ENCODE peak calls at places on chromosome 1, in nine cellular contexts. P is fibroblast of lung, V is heart right ventricle, B is tibial artery, T is testis, U is stomach, D is PC-3, I is PC-9, H is osteoblast. C is an unnamed sample. For H3K9me3 and H3K36me3, the result is how much of the 10 kb centered on the place peaks cover.

GRCh38 chr1:201212461-201213055 is 21.9 kb downstream of the IGFN1 start:
- DNase-seq in P (no peak), V (no peak), B (no peak), T (no peak), U (no peak), D (no peak), I (no peak), H (no peak), C (no peak)

GRCh38 chr1:172172267-172172880 is 248.1 kb upstream of the C1orf105 start:
- DNase-seq in P (peak), V (no peak), B (no peak), T (no peak), U (no peak), D (no peak), I (no peak), H (no peak), C (no peak)

GRCh38 chr1:69707103-69707502 is 139.4 kb downstream of the LRRC7 start:
- DNase-seq in P (no peak), V (no peak), B (no peak), T (no peak), U (no peak), D (no peak), I (no peak), H (no peak), C (no peak)

GRCh38 chr1:146010126-146010738 is 11.3 kb downstream of the HJV start:
- DNase-seq in P (no peak), V (no peak), B (no peak), T (no peak), U (no peak), D (no peak), I (no peak), H (no peak), C (no peak)

GRCh38 chr1:65792671-65793358 is at the start of gene PDE4B:
- DNase-seq in P (peak), V (no peak), B (peak), T (peak), U (no peak), D (no peak), I (no peak), H (peak), C (peak)

GRCh38 chr1:35605882-35606182 is 32.7 kb downstream of the TFAP2E start:
- DNase-seq in P (peak), V (no peak), B (no peak), T (no peak), U (no peak), D (peak), I (no peak), H (peak), C (no peak)

GRCh38 chr1:216750031-216750627 is 26.9 kb upstream of the ESRRG start:
- DNase-seq in P (peak), V (peak), B (no peak), T (peak), U (peak), D (peak), I (no peak), H (no peak), C (peak)

GRCh38 chr1:5514519-5515183 is 477.6 kb downstream of the NPHP4 start:
- DNase-seq in P (peak), V (peak), B (peak), T (peak), U (peak), D (peak), I (no peak), H (peak), C (peak)

GRCh38 chr1:62003777-62004176 is 190.9 kb upstream of the L1TD1 start:
- DNase-seq in P (no peak), V (no peak), B (no peak), T (no peak), U (no peak), D (no peak), I (no peak), H (no peak), C (no peak)

GRCh38 chr1:179230251-179230650 is 774 bp upstream of the ABL2 start:
- DNase-seq in P (peak), V (no peak), B (no peak), T (no peak), U (no peak), D (peak), I (no peak), H (peak), C (no peak)

GRCh38 chr1:96370752-96371151 is 350.8 kb upstream of the PTBP2 start:
- DNase-seq in P (peak), V (no peak), B (no peak), T (no peak), U (no peak), D (peak), I (peak), H (peak), C (peak)

GRCh38 chr1:7630378-7630777 is 140.7 kb upstream of the VAMP3 start:
- DNase-seq in P (no peak), V (no peak), B (no peak), T (no peak), U (no peak), D (no peak), I (no peak), H (peak), C (no peak)

GRCh38 chr1:198156111-198156744 is 570 bp upstream of the NEK7 start:
- DNase-seq in P (peak), V (peak), B (peak), T (peak), U (peak), D (peak), I (peak), H (no peak), C (peak)

GRCh38 chr1:160207751-160208150 is 2.6 kb downstream of the PEA15 start:
- DNase-seq in P (no peak), V (no peak), B (no peak), T (no peak), U (no peak), D (no peak), I (no peak), H (no peak), C (no peak)

GRCh38 chr1:8211620-8212442 is 106.1 kb upstream of the SLC45A1 start:
- DNase-seq in P (peak), V (no peak), B (peak), T (no peak), U (peak), D (peak), I (peak), H (peak), C (peak)

GRCh38 chr1:77796695-77797405 is 17.4 kb downstream of the MIGA1 start:
- DNase-seq in P (no peak), V (no peak), B (no peak), T (no peak), U (no peak), D (no peak), I (no peak), H (no peak), C (no peak)

GRCh38 chr1:164272156-164272555 is 286.8 kb upstream of the PBX1 start:
- DNase-seq in P (no peak), V (no peak), B (no peak), T (no peak), U (no peak), D (no peak), I (no peak), H (no peak), C (no peak)

GRCh38 chr1:241079018-241079417 is 278.0 kb downstream of the RGS7 start:
- DNase-seq in P (no peak), V (no peak), B (no peak), T (no peak), U (no peak), D (no peak), I (no peak), H (no peak), C (no peak)

GRCh38 chr1:84366786-84367185 is 31.5 kb upstream of the DNASE2B start:
- DNase-seq in P (peak), V (no peak), B (no peak), T (no peak), U (no peak), D (no peak), I (no peak), H (peak), C (no peak)

GRCh38 chr1:161119379-161120061 is 1.6 kb downstream of the NIT1 start:
- DNase-seq in P (peak), V (no peak), B (no peak), T (no peak), U (no peak), D (peak), I (peak), H (peak), C (no peak)

GRCh38 chr1:189851806-189852367 is 625.8 kb downstream of the BRINP3 start:
- DNase-seq in P (peak), V (no peak), B (no peak), T (no peak), U (no peak), D (no peak), I (no peak), H (no peak), C (no peak)

GRCh38 chr1:47755368-47755990 is 241.7 kb downstream of the TRABD2B start:
- DNase-seq in P (no peak), V (no peak), B (no peak), T (peak), U (peak), D (peak), I (no peak), H (no peak), C (no peak)

GRCh38 chr1:199243423-199244061 is 604.7 kb downstream of the PTPRC start:
- DNase-seq in P (peak), V (peak), B (no peak), T (peak), U (peak), D (peak), I (no peak), H (peak), C (peak)

GRCh38 chr1:2944705-2945104 is 76.6 kb upstream of the ACTRT2 start:
- DNase-seq in P (no peak), V (no peak), B (no peak), T (no peak), U (no peak), D (no peak), I (no peak), H (no peak), C (no peak)
- H3K9me3 ChIP-seq in P (under half), V (under half), B (under half), T (under half), U (under half), D (under half), I (under half), H (under half), C (under half)

GRCh38 chr1:202568466-202569196 is 141.6 kb downstream of the SYT2 start:
- DNase-seq in P (peak), V (no peak), B (no peak), T (no peak), U (no peak), D (no peak), I (no peak), H (no peak), C (no peak)
- H3K36me3 ChIP-seq in P (under half), V (under half), B (under half), T (under half), U (half or more), D (under half), I (under half), H (under half), C (under half)

GRCh38 chr1:23799255-23799569 is 1.3 kb downstream of the GALE start:
- DNase-seq in P (no peak), V (no peak), B (no peak), T (no peak), U (no peak), D (no peak), I (no peak), H (no peak), C (no peak)
- H3K4me3 ChIP-seq in P (peak), V (peak), B (peak), T (no peak), U (peak), D (peak), I (peak), H (peak), C (peak)

GRCh38 chr1:3932156-3932555 is 32.1 kb upstream of the C1orf174 start:
- DNase-seq in P (no peak), V (no peak), B (no peak), T (no peak), U (no peak), D (no peak), I (no peak), H (peak), C (no peak)
- H3K9me3 ChIP-seq in P (under half), V (under half), B (under half), T (under half), U (under half), D (under half), I (under half), H (under half), C (under half)

DNA sequence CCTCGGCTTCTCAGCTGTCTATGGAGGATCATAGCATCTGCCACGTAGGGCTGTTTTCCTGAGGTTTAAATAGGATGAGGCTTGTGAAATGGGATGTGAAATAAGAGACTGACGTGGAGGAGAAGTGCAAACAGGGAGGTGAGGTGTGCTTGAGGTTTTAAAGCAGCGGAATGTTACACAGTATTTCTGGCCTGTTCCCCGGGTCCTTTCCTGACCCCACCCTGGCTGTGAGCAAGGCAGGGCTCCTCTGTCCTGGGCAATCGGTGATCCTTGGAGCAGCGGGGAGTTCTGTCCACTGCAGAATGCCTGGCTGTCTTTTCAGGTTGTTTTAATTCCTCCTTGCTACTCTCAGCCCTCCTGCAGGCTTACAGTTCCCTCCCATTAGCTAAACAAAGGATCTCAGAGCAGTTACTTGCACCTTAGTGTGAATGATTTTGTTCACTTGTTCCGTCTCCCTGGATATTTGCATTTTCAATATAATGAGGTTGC is 38.5 kb downstream of the LHX4 start:
- DNase-seq in P (no peak), V (no peak), B (no peak), T (no peak), U (no peak), D (no peak), I (no peak), H (no peak), C (no peak)
- H3K36me3 ChIP-seq in P (under half), V (under half), B (under half), T (under half), U (under half), D (under half), I (under half), H (under half), C (under half)

GRCh38 chr1:23444596-23445390 is 20.2 kb upstream of the TCEA3 start:
- DNase-seq in P (no peak), V (no peak), B (no peak), T (no peak), U (no peak), D (no peak), I (no peak), H (no peak), C (no peak)
- H3K4me3 ChIP-seq in P (peak), V (no peak), B (no peak), T (no peak), U (no peak), D (no peak), I (no peak), H (no peak), C (no peak)

DNA sequence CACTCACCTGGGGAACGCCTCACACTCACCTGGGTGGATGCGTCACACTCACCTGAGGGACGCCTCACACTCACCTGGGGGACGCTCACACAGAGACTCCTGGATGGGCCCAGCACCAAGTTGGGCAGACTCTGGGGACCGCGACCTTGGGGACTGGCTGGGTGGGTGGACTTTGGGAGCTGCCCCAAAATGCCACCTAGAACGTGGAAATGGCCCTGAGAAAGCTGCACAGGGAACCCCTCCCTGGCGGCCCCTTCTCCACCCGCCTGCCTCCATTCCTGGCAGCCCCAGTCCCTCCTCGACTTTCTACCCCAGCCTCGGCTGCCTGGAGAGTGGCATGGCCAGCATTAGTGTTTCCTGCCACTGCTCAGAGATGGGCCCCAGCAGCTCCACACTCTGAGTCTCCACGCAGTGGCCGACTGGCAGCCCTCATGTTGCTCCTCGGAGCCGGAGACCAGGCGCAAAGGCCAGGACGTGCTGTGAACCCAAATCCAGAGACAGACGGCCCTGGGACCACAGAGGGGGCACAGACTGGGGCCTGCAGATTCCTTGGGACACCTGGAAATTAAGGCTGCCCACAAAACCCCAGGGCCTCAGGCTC is 46.5 kb upstream of the ACTRT2 start:
- DNase-seq in P (no peak), V (no peak), B (no peak), T (peak), U (peak), D (no peak), I (no peak), H (peak), C (no peak)
- H3K9me3 ChIP-seq in P (under half), V (under half), B (under half), T (under half), U (under half), D (under half), I (under half), H (under half), C (under half)